ENCODE peak calls at places on chromosomes 12 and 14, in seven cellular contexts. V is EL; N is cardiac muscle cell; L is CD4-positive, alpha-beta T cell; W is stimulated activated CD8-positive, alpha-beta memory T cell treated with anti-CD3 and anti-CD28 coated beads, Interleukin-7, amount 100 ng/mL, for 24 hours; O is stomach; Y is AG10803. Q is an unnamed sample.

GRCh38 chr12:102960766-102961487 is 3.5 kb downstream of the ASCL1 start:
- DNase-seq in V (no peak), N (peak; percentile 21), L (no peak), W (no peak), O (no peak), Y (no peak), Q (no peak)

GRCh38 chr12:102965281-102966155 is 8.0 kb downstream of the ASCL1 start:
- DNase-seq in V (no peak), N (peak; percentile 2), L (no peak), W (no peak), O (no peak), Y (no peak), Q (no peak)

GRCh38 chr12:916240-916639 is 33.3 kb downstream of the RAD52 start:
- DNase-seq in V (no peak), N (no peak), L (no peak), W (no peak), O (no peak), Y (no peak), Q (no peak)

GRCh38 chr12:9039397-9039977 is 50.1 kb downstream of the KLRG1 start:
- DNase-seq in V (peak; percentile 31), N (peak; percentile 60), L (no peak), W (no peak), O (no peak), Y (peak; percentile 47), Q (no peak)

GRCh38 chr14:76887196-76887595 is 61.0 kb downstream of the LRRC74A start:
- DNase-seq in V (peak; percentile 40), N (no peak), L (no peak), W (no peak), O (no peak), Y (peak; percentile 43), Q (no peak)

GRCh38 chr12:74292351-74293194 is 245.1 kb upstream of the ATXN7L3B start:
- DNase-seq in V (no peak), N (no peak), L (no peak), W (no peak), O (no peak), Y (no peak), Q (no peak)

GRCh38 chr14:56885795-56886194 is 75.5 kb upstream of the OTX2 start:
- DNase-seq in V (no peak), N (no peak), L (no peak), W (no peak), O (no peak), Y (no peak), Q (no peak)

GRCh38 chr14:100386121-100386520 is 63.0 kb downstream of the SLC25A47 start:
- DNase-seq in V (peak; percentile 60), N (no peak), L (no peak), W (no peak), O (no peak), Y (no peak), Q (no peak)

GRCh38 chr12:81221681-81222080 is 143.8 kb downstream of the ACSS3 start:
- DNase-seq in V (no peak), N (no peak), L (no peak), W (no peak), O (no peak), Y (peak; percentile 37), Q (no peak)

GRCh38 chr12:6376079-6376941 is 947 bp upstream of the SCNN1A start:
- DNase-seq in V (peak; percentile 53), N (peak; percentile 53), L (no peak), W (no peak), O (peak; percentile 92), Y (peak; percentile 68), Q (no peak)

GRCh38 chr14:31205681-31206535 is 1.7 kb downstream of the HECTD1 start:
- DNase-seq in V (peak; percentile 77), N (peak; percentile 44), L (no peak), W (no peak), O (no peak), Y (peak; percentile 95), Q (no peak)

GRCh38 chr14:104510794-104511611 is 68.6 kb upstream of the C14orf180 start:
- DNase-seq in V (no peak), N (no peak), L (no peak), W (no peak), O (peak; percentile 90), Y (no peak), Q (no peak)

GRCh38 chr12:59408431-59408830 is 187.4 kb upstream of the SLC16A7 start:
- DNase-seq in V (peak; percentile 56), N (no peak), L (no peak), W (no peak), O (no peak), Y (peak; percentile 46), Q (no peak)

GRCh38 chr12:133081408-133081806 is 684 bp downstream of the ZNF140 start:
- DNase-seq in V (peak; percentile 12), N (no peak), L (peak; percentile 4), W (no peak), O (no peak), Y (no peak), Q (no peak)

GRCh38 chr14:68949236-68949965 is 29.7 kb downstream of the ACTN1 start:
- DNase-seq in V (no peak), N (peak; percentile 29), L (no peak), W (no peak), O (no peak), Y (no peak), Q (no peak)

GRCh38 chr14:102584871-102585869 is 7.3 kb upstream of the RCOR1 start:
- DNase-seq in V (no peak), N (peak; percentile 80), L (no peak), W (no peak), O (peak; percentile 61), Y (no peak), Q (no peak)

GRCh38 chr12:15846887-15847286 is 35.3 kb upstream of the STRAP start:
- DNase-seq in V (no peak), N (no peak), L (no peak), W (no peak), O (no peak), Y (peak; percentile 94), Q (no peak)

GRCh38 chr12:47068539-47068938 is 10.9 kb upstream of the PCED1B start:
- DNase-seq in V (peak; percentile 24), N (no peak), L (no peak), W (no peak), O (no peak), Y (no peak), Q (no peak)

GRCh38 chr12:127729381-127729780 is 537.6 kb upstream of the TMEM132C start:
- DNase-seq in V (peak; percentile 20), N (no peak), L (no peak), W (no peak), O (no peak), Y (peak; percentile 37), Q (no peak)

GRCh38 chr14:92323031-92323915 is at the start of gene SLC24A4:
- DNase-seq in V (peak; percentile 13), N (peak; percentile 44), L (no peak), W (no peak), O (no peak), Y (no peak), Q (no peak)

GRCh38 chr14:58746261-58746660 is 108.5 kb downstream of the DACT1 start:
- DNase-seq in V (peak; percentile 87), N (no peak), L (no peak), W (no peak), O (no peak), Y (peak; percentile 70), Q (no peak)

GRCh38 chr12:116123511-116124258 is 153.8 kb downstream of the MED13L start:
- DNase-seq in V (peak; percentile 43), N (peak; percentile 72), L (no peak), W (no peak), O (no peak), Y (peak; percentile 65), Q (no peak)

GRCh38 chr14:104206281-104206904 is 68.0 kb downstream of the KIF26A start:
- DNase-seq in V (no peak), N (peak; percentile 77), L (no peak), W (no peak), O (peak; percentile 61), Y (no peak), Q (no peak)

GRCh38 chr12:47982311-47982710 is 18.9 kb downstream of the TMEM106C start:
- DNase-seq in V (no peak), N (no peak), L (no peak), W (no peak), O (no peak), Y (no peak), Q (no peak)

Q was measured in activated gamma-delta T cell treated with anti-CD3 and anti-CD28 coated beads, Interleukin-2, amount 50 U/mL, for 16 hours.